ENCODE peak calls at places on chromosome 21, in seven cellular contexts. Z, X, T, U, V, R and C are unnamed samples.

GRCh38 chr21:27154451-27155129 is 187.7 kb upstream of the ADAMTS5 start:
- DNase-seq in Z (no peak), X (no peak), T (peak; percentile 57), U (no peak), V (no peak), R (no peak), C (no peak)

GRCh38 chr21:35075546-35075945 is 26.4 kb upstream of the RUNX1 start:
- DNase-seq in Z (peak; percentile 81), X (no peak), T (peak; percentile 59), U (no peak), V (peak; percentile 20), R (no peak), C (no peak)

GRCh38 chr21:35527358-35527757 is 478.3 kb upstream of the RUNX1 start:
- DNase-seq in Z (no peak), X (no peak), T (no peak), U (no peak), V (no peak), R (no peak), C (no peak)

GRCh38 chr21:43789276-43790052 is at the start of gene RRP1:
- DNase-seq in Z (peak; percentile 79), X (peak; percentile 94), T (peak; percentile 87), U (peak; percentile 37), V (peak; percentile 32), R (peak; percentile 99), C (peak; percentile 82)

GRCh38 chr21:44871576-44872265 is 1.8 kb downstream of the PTTG1IP start:
- DNase-seq in Z (peak; percentile 78), X (peak; percentile 33), T (peak; percentile 86), U (no peak), V (no peak), R (peak; percentile 83), C (peak; percentile 12)

GRCh38 chr21:26164311-26164710 is 6.3 kb downstream of the APP start:
- DNase-seq in Z (no peak), X (no peak), T (no peak), U (no peak), V (no peak), R (no peak), C (no peak)

GRCh38 chr21:23936224-23936623 is 1671.1 kb downstream of the MRPL39 start:
- DNase-seq in Z (no peak), X (no peak), T (peak; percentile 33), U (peak; percentile 27), V (no peak), R (no peak), C (peak; percentile 13)

GRCh38 chr21:33948951-33949444 is 33.4 kb upstream of the ATP5PO start:
- DNase-seq in Z (no peak), X (no peak), T (no peak), U (no peak), V (no peak), R (no peak), C (no peak)

GRCh38 chr21:14438204-14438603 is 55.3 kb upstream of the HSPA13 start:
- DNase-seq in Z (no peak), X (no peak), T (peak; percentile 11), U (no peak), V (no peak), R (no peak), C (no peak)

GRCh38 chr21:15061747-15062146 is 3.1 kb downstream of the NRIP1 start:
- DNase-seq in Z (no peak), X (no peak), T (no peak), U (no peak), V (no peak), R (no peak), C (no peak)

GRCh38 chr21:44648557-44649311 is 2.5 kb downstream of the KRTAP10-11 start:
- DNase-seq in Z (no peak), X (no peak), T (no peak), U (no peak), V (no peak), R (no peak), C (no peak)

GRCh38 chr21:32314806-32315205 is 16.2 kb downstream of the MRAP start:
- DNase-seq in Z (no peak), X (no peak), T (no peak), U (no peak), V (no peak), R (no peak), C (no peak)

GRCh38 chr21:39504230-39504629 is 52.5 kb downstream of the SH3BGR start:
- DNase-seq in Z (no peak), X (no peak), T (no peak), U (no peak), V (no peak), R (no peak), C (no peak)

GRCh38 chr21:45012661-45013270 is 61.6 kb upstream of the ADARB1 start:
- DNase-seq in Z (no peak), X (no peak), T (no peak), U (no peak), V (no peak), R (no peak), C (peak; percentile 16)

GRCh38 chr21:45269861-45270260 is 17.8 kb downstream of the POFUT2 start:
- DNase-seq in Z (no peak), X (no peak), T (no peak), U (no peak), V (no peak), R (no peak), C (no peak)

GRCh38 chr21:44701023-44701400 is 4.0 kb downstream of the KRTAP10-12 start:
- DNase-seq in Z (no peak), X (no peak), T (no peak), U (no peak), V (no peak), R (no peak), C (no peak)

GRCh38 chr21:44755227-44755626 is 43.9 kb upstream of the TSPEAR start:
- DNase-seq in Z (peak; percentile 33), X (peak; percentile 21), T (peak; percentile 86), U (no peak), V (peak; percentile 79), R (peak; percentile 65), C (no peak)

GRCh38 chr21:45551316-45551715 is 9.1 kb upstream of the SLC19A1 start:
- DNase-seq in Z (peak; percentile 72), X (peak; percentile 59), T (peak; percentile 81), U (no peak), V (peak; percentile 82), R (peak; percentile 72), C (peak; percentile 34)

GRCh38 chr21:26758083-26758861 is 86.9 kb downstream of the ADAMTS1 start:
- DNase-seq in Z (no peak), X (no peak), T (no peak), U (no peak), V (no peak), R (no peak), C (no peak)

GRCh38 chr21:27359141-27359540 is 392.3 kb upstream of the ADAMTS5 start:
- DNase-seq in Z (peak; percentile 35), X (no peak), T (peak; percentile 25), U (peak; percentile 20), V (no peak), R (no peak), C (no peak)

GRCh38 chr21:40373760-40374159 is 473.2 kb downstream of the DSCAM start:
- DNase-seq in Z (no peak), X (no peak), T (no peak), U (no peak), V (no peak), R (no peak), C (no peak)

GRCh38 chr21:31529406-31529805 is 130.1 kb upstream of the SOD1 start:
- DNase-seq in Z (no peak), X (no peak), T (no peak), U (no peak), V (no peak), R (no peak), C (no peak)